ENCODE peak calls at places on chromosomes 7 and 10, in seven cellular contexts. Y is transverse colon, N is heart right ventricle, T is OCI-LY7, R is suprapubic skin, H is stomach, K is prostate gland. M is an unnamed sample. For H3K4me1, the result is how much of the 10 kb centered on the place peaks cover.

GRCh38 chr10:15120523-15120922 is 23.4 kb downstream of the RPP38 start:
- DNase-seq in Y (no peak), N (no peak), T (no peak), R (no peak), H (no peak), K (no peak), M (no peak)

GRCh38 chr10:68359189-68359588 is 26.5 kb upstream of the PBLD start:
- DNase-seq in Y (no peak), N (no peak), T (no peak), R (no peak), H (no peak), K (no peak), M (no peak)

GRCh38 chr7:22700559-22701002 is 26.4 kb upstream of the IL6 start:
- DNase-seq in Y (no peak), N (no peak), T (no peak), R (no peak), H (no peak), K (no peak), M (no peak)

GRCh38 chr10:35394411-35394851 is 58.1 kb downstream of the CCNY start:
- DNase-seq in Y (no peak), N (no peak), T (no peak), R (no peak), H (peak), K (no peak), M (no peak)

GRCh38 chr7:46210467-46210866 is 289.4 kb upstream of the IGFBP3 start:
- DNase-seq in Y (no peak), N (no peak), T (no peak), R (no peak), H (no peak), K (no peak), M (no peak)

GRCh38 chr7:108014747-108015682 is 12.1 kb upstream of the LAMB1 start:
- DNase-seq in Y (no peak), N (no peak), T (no peak), R (no peak), H (no peak), K (no peak), M (no peak)

GRCh38 chr7:133349101-133349500 is 96.2 kb downstream of the EXOC4 start:
- DNase-seq in Y (no peak), N (no peak), T (no peak), R (no peak), H (no peak), K (no peak), M (no peak)

GRCh38 chr10:26588611-26589010 is 108.9 kb upstream of the PDSS1 start:
- DNase-seq in Y (no peak), N (no peak), T (no peak), R (no peak), H (no peak), K (no peak), M (no peak)

GRCh38 chr7:27235387-27236052 is 7.1 kb upstream of the EVX1 start:
- DNase-seq in Y (peak), N (peak), T (no peak), R (no peak), H (peak), K (peak), M (peak)

GRCh38 chr10:130022501-130023299 is 58.6 kb upstream of the EBF3 start:
- DNase-seq in Y (no peak), N (no peak), T (no peak), R (no peak), H (no peak), K (no peak), M (no peak)

GRCh38 chr7:147245274-147245673 is 1128.7 kb downstream of the CNTNAP2 start:
- DNase-seq in Y (peak), N (no peak), T (peak), R (no peak), H (peak), K (peak), M (peak)

GRCh38 chr10:119131512-119132240 is 27.8 kb downstream of the DENND10 start:
- DNase-seq in Y (no peak), N (no peak), T (peak), R (no peak), H (no peak), K (no peak), M (no peak)

GRCh38 chr10:94281654-94282053 is 81.1 kb downstream of the NOC3L start:
- DNase-seq in Y (no peak), N (no peak), T (no peak), R (no peak), H (no peak), K (no peak), M (no peak)

GRCh38 chr10:4450981-4451501 is 375.0 kb upstream of the AKR1E2 start:
- DNase-seq in Y (no peak), N (no peak), T (no peak), R (no peak), H (no peak), K (no peak), M (no peak)

GRCh38 chr7:40545739-40546138 is 410.9 kb downstream of the SUGCT start:
- DNase-seq in Y (no peak), N (no peak), T (no peak), R (no peak), H (no peak), K (no peak), M (no peak)

GRCh38 chr10:78215645-78216044 is 182.0 kb downstream of the RPS24 start:
- DNase-seq in Y (peak), N (peak), T (no peak), R (peak), H (no peak), K (peak), M (peak)

GRCh38 chr7:11436317-11436716 is 395.7 kb downstream of the THSD7A start:
- DNase-seq in Y (no peak), N (no peak), T (no peak), R (no peak), H (no peak), K (no peak), M (no peak)

GRCh38 chr7:158432369-158433270 is 155.0 kb downstream of the PTPRN2 start:
- DNase-seq in Y (peak), N (no peak), T (no peak), R (peak), H (peak), K (peak), M (no peak)

GRCh38 chr7:51551070-51551469 is 234.5 kb upstream of the COBL start:
- DNase-seq in Y (no peak), N (no peak), T (no peak), R (no peak), H (no peak), K (no peak), M (no peak)

GRCh38 chr10:48249763-48250351 is 24.6 kb downstream of the FRMPD2 start:
- DNase-seq in Y (no peak), N (no peak), T (no peak), R (no peak), H (no peak), K (no peak), M (no peak)

GRCh38 chr7:57179776-57180415 is 47.7 kb upstream of the ZNF479 start:
- DNase-seq in Y (no peak), N (no peak), T (no peak), R (no peak), H (no peak), K (no peak), M (no peak)

GRCh38 chr10:34254596-34254995 is 560.5 kb downstream of the PARD3 start:
- DNase-seq in Y (peak), N (no peak), T (no peak), R (no peak), H (no peak), K (no peak), M (no peak)

GRCh38 chr7:137563986-137564385 is 220.5 kb upstream of the PTN start:
- DNase-seq in Y (no peak), N (no peak), T (no peak), R (no peak), H (no peak), K (no peak), M (no peak)

DNA sequence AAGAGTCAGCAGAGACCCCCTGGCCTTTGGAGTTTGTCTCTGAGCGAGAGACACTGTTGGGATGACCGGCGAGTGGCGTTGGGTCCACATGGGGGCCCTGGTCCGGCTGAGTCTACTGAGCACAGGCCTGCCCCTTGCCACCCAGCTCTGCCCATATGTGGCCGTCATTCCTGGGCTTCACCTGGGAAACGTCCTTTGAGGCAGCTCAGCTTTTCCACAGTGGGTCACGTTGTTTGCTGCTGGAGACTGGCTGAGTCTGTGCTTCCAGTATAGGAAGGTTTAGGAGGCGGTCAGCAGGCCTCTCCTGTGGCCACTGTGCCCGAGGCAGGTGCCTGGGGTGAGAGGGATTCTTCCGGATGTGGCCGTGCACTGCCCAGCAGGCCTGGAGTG is 17.1 kb downstream of the ADAM8 start:
- DNase-seq in Y (no peak), N (no peak), T (no peak), R (no peak), H (no peak), K (no peak), M (no peak)
- H3K4me1 ChIP-seq in Y (half or more), N (under half), T (under half), R (half or more), H (under half), K (under half), M (under half)

DNA sequence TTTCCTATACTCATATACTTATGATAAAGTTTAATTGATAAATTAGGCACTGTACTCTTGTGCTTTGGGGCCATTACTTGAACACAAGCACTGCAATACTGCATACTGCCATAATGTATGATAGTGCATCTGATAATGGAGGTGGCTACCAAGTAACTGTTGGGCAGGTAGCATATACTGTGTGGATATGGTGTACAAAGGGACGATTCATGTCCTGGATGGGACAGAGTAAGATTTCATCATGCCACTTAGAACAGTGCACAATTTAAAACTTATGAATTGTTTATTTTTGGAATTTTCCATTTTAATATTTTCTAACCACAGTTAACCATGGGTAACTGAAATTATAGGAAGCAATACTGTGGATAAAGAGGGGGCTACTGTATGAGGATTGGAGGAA is 38.9 kb downstream of the AKAP9 start:
- DNase-seq in Y (no peak), N (no peak), T (no peak), R (no peak), H (no peak), K (no peak), M (no peak)
- TF ChIP-seq CTCF in Y (no peak), N (no peak), T (no peak), R (no peak), H (no peak), K (no peak), M (no peak)

GRCh38 chr7:1093916-1094508 is 6.1 kb downstream of the GPER1 start:
- DNase-seq in Y (no peak), N (no peak), T (no peak), R (no peak), H (no peak), K (no peak), M (no peak)
- H3K4me1 ChIP-seq in Y (under half), N (under half), T (under half), R (under half), H (under half), K (under half), M (under half)

DNA sequence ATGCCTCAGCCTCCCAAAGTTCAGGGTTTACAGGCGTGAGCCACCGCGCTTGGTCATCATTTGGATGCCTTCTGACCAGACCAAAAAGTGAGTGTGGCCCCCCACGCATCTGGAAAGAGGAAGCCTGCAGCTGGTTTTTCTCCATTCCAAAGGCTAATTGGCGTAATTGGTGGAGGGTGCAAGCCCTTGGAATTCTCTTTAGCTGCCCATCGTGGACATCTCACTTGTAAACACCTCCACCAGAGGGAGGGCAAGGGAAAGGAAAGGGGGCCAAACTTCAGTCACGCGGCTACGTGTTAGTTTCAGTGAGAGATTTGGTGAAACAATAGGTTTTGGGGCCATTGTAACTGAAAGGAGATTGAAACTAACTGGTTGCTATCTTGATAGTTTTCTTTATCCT is 4.1 kb upstream of the ARHGAP21 start:
- DNase-seq in Y (no peak), N (no peak), T (no peak), R (no peak), H (no peak), K (no peak), M (no peak)
- TF ChIP-seq CTCF in Y (no peak), N (no peak), T (no peak), R (no peak), H (no peak), K (no peak), M (no peak)

GRCh38 chr10:63252095-63252762 is 119.1 kb downstream of the NRBF2 start:
- DNase-seq in Y (no peak), N (no peak), T (no peak), R (no peak), H (no peak), K (no peak), M (no peak)
- H3K4me1 ChIP-seq in Y (under half), N (half or more), T (under half), R (under half), H (under half), K (under half), M (under half)

GRCh38 chr10:103739039-103739764 is 116.2 kb downstream of the SH3PXD2A start:
- DNase-seq in Y (peak), N (no peak), T (no peak), R (no peak), H (no peak), K (peak), M (peak)

GRCh38 chr10:103734731-103735130 is 120.6 kb downstream of the SH3PXD2A start:
- DNase-seq in Y (no peak), N (no peak), T (no peak), R (no peak), H (no peak), K (no peak), M (no peak)

GRCh38 chr10:103736044-103736443 is 119.3 kb downstream of the SH3PXD2A start:
- DNase-seq in Y (no peak), N (no peak), T (no peak), R (no peak), H (no peak), K (peak), M (no peak)

GRCh38 chr10:103737735-103738367 is 117.5 kb downstream of the SH3PXD2A start:
- DNase-seq in Y (no peak), N (no peak), T (no peak), R (no peak), H (no peak), K (no peak), M (no peak)

GRCh38 chr10:103736763-103737162 is 118.6 kb downstream of the SH3PXD2A start:
- DNase-seq in Y (no peak), N (no peak), T (peak), R (no peak), H (no peak), K (no peak), M (peak)
- TF ChIP-seq CTCF in Y (no peak), N (no peak), T (peak), R (peak), H (no peak), K (no peak), M (no peak)

M was measured in testis.